ENCODE peak calls at places on chromosomes 2 and 18, in four cellular contexts. M is trophoblast cell, E is H1, P is H9. Z is an unnamed sample. For H3K79me2, the result is how much of the 10 kb centered on the place peaks cover.

GRCh38 chr2:235968616-235969324 is 199.4 kb downstream of the GBX2 start:
- DNase-seq in M (peak), E (no peak), P (peak), Z (no peak)

GRCh38 chr2:128516938-128517337 is 198.3 kb upstream of the HS6ST1 start:
- DNase-seq in M (no peak), E (no peak), P (peak), Z (no peak)

GRCh38 chr2:195364015-195364965 is 292.7 kb upstream of the SLC39A10 start:
- DNase-seq in M (no peak), E (no peak), P (no peak), Z (no peak)

GRCh38 chr2:74507926-74508520 is 528 bp upstream of the PCGF1 start:
- DNase-seq in M (peak), E (peak), P (peak), Z (peak)

GRCh38 chr2:168166902-168167510 is 80.4 kb downstream of the STK39 start:
- DNase-seq in M (no peak), E (no peak), P (no peak), Z (no peak)

GRCh38 chr2:54613794-54614257 is 109.6 kb upstream of the EML6 start:
- DNase-seq in M (no peak), E (no peak), P (no peak), Z (no peak)

GRCh38 chr2:39403311-39403710 is 33.8 kb downstream of the MAP4K3 start:
- DNase-seq in M (no peak), E (no peak), P (no peak), Z (peak)

GRCh38 chr2:212797484-212798205 is 259.0 kb upstream of the ERBB4 start:
- DNase-seq in M (no peak), E (no peak), P (no peak), Z (no peak)

GRCh38 chr2:36549063-36549662 is 48.8 kb downstream of the FEZ2 start:
- DNase-seq in M (no peak), E (no peak), P (no peak), Z (no peak)

GRCh38 chr18:50780144-50780543 is 39.7 kb downstream of the MRO start:
- DNase-seq in M (no peak), E (no peak), P (no peak), Z (no peak)

GRCh38 chr2:119545076-119545475 is 827 bp downstream of the CFAP221 start:
- DNase-seq in M (no peak), E (no peak), P (no peak), Z (no peak)

GRCh38 chr2:206556357-206556949 is 85.8 kb upstream of the FAM237A start:
- DNase-seq in M (peak), E (no peak), P (no peak), Z (peak)

GRCh38 chr2:112257575-112257974 is 2.7 kb upstream of the ZC3H8 start:
- DNase-seq in M (no peak), E (no peak), P (no peak), Z (no peak)

GRCh38 chr2:121350884-121351283 is 65.9 kb upstream of the TFCP2L1 start:
- DNase-seq in M (no peak), E (no peak), P (no peak), Z (no peak)

DNA sequence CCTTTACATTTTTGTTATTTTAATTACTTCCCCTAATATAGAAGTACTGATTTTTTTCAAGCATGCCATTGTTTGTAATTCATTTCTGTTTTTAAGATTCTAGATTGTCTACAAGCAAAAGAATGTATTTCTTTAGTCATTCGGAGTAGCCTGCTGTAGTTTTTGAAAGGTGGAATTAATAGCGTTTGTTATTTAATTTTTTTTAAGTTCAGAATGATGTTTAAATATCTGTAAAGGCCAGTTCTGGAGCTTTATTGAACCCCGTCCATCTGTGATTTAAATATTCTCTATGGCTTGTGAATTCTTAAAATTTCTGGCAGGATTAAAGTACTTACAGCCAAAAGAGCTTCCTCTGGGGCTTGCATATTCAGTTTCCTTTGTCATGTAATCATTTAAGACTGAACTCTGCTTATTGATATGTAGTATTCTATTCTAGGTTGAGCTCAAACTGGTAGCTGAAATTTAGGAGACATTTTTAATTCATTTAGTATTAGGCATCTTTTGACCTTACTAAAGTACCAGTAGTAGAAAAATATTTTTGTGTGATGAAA is 5.2 kb downstream of the TGIF1 start:
- DNase-seq in M (no peak), E (no peak), P (no peak), Z (no peak)
- H3K79me2 ChIP-seq in M (under half), E (half or more), P (under half), Z (half or more)

GRCh38 chr2:100742884-100743283 is 77.1 kb upstream of the NPAS2 start:
- DNase-seq in M (peak), E (no peak), P (no peak), Z (no peak)

GRCh38 chr2:100736121-100736915 is 83.6 kb upstream of the NPAS2 start:
- DNase-seq in M (no peak), E (peak), P (no peak), Z (no peak)

GRCh38 chr2:100744184-100744583 is 75.8 kb upstream of the NPAS2 start:
- DNase-seq in M (no peak), E (no peak), P (no peak), Z (no peak)

GRCh38 chr2:100741880-100742814 is 77.8 kb upstream of the NPAS2 start:
- DNase-seq in M (peak), E (no peak), P (no peak), Z (no peak)

GRCh38 chr2:100739735-100740432 is 80.1 kb upstream of the NPAS2 start:
- DNase-seq in M (no peak), E (no peak), P (no peak), Z (no peak)
- H3K4ac ChIP-seq in M (no peak), E (no peak), P (no peak), Z (no peak)

GRCh38 chr2:96529376-96530143 is 7.0 kb upstream of the ARID5A start:
- DNase-seq in M (no peak), E (no peak), P (no peak), Z (no peak)
- H2AK5ac ChIP-seq in M (no peak), E (peak), P (no peak), Z (no peak)

GRCh38 chr2:214753455-214753854 is 56.0 kb downstream of the BARD1 start:
- DNase-seq in M (no peak), E (no peak), P (no peak), Z (no peak)
- H3K79me2 ChIP-seq in M (under half), E (under half), P (under half), Z (under half)